ENCODE peak calls at places on chromosomes 4 and X, in eight cellular contexts. X, B, I, G, C, Z, N and Y are unnamed samples.

GRCh38 chrX:20743054-20743453 is 476.3 kb upstream of the RPS6KA3 start:
- DNase-seq in X (no peak), B (no peak), I (no peak), G (no peak), C (peak), Z (no peak), N (no peak), Y (no peak)

GRCh38 chrX:21666679-21667078 is 8.5 kb upstream of the KLHL34 start:
- DNase-seq in X (no peak), B (no peak), I (peak), G (no peak), C (no peak), Z (no peak), N (no peak), Y (no peak)

GRCh38 chrX:101485212-101486064 is at the start of gene ARMCX4:
- DNase-seq in X (no peak), B (no peak), I (peak), G (peak), C (peak), Z (peak), N (peak), Y (peak)

GRCh38 chr4:118774321-118774720 is 61.6 kb downstream of the SEC24D start:
- DNase-seq in X (no peak), B (no peak), I (no peak), G (no peak), C (no peak), Z (no peak), N (no peak), Y (no peak)

GRCh38 chrX:30992381-30992904 is 79.4 kb downstream of the FTHL17 start:
- DNase-seq in X (no peak), B (no peak), I (peak), G (no peak), C (peak), Z (no peak), N (no peak), Y (peak)

GRCh38 chr4:122329876-122330595 is 48.8 kb upstream of the ADAD1 start:
- DNase-seq in X (no peak), B (no peak), I (peak), G (no peak), C (no peak), Z (no peak), N (no peak), Y (no peak)

GRCh38 chrX:119604778-119605177 is 1.4 kb downstream of the NKRF start:
- DNase-seq in X (no peak), B (no peak), I (no peak), G (no peak), C (no peak), Z (no peak), N (no peak), Y (no peak)

GRCh38 chr4:158850800-158851644 is 82.2 kb downstream of the FNIP2 start:
- DNase-seq in X (peak), B (no peak), I (peak), G (peak), C (no peak), Z (no peak), N (no peak), Y (no peak)

GRCh38 chrX:38183577-38183976 is 37.1 kb downstream of the SRPX start:
- DNase-seq in X (no peak), B (no peak), I (no peak), G (no peak), C (no peak), Z (no peak), N (no peak), Y (no peak)

GRCh38 chrX:44945736-44946135 is 72.7 kb downstream of the KDM6A start:
- DNase-seq in X (no peak), B (no peak), I (no peak), G (no peak), C (no peak), Z (no peak), N (no peak), Y (no peak)

GRCh38 chr4:182137343-182137742 is 105.9 kb upstream of the TENM3 start:
- DNase-seq in X (no peak), B (no peak), I (no peak), G (no peak), C (no peak), Z (no peak), N (no peak), Y (no peak)

GRCh38 chrX:45851434-45851991 is 650.8 kb upstream of the DIPK2B start:
- DNase-seq in X (peak), B (peak), I (peak), G (no peak), C (peak), Z (peak), N (peak), Y (peak)

GRCh38 chr4:33381806-33382205 is 2661.6 kb downstream of the PCDH7 start:
- DNase-seq in X (no peak), B (no peak), I (no peak), G (no peak), C (peak), Z (no peak), N (no peak), Y (peak)

GRCh38 chr4:2875556-2875955 is 31.9 kb downstream of the ADD1 start:
- DNase-seq in X (no peak), B (no peak), I (no peak), G (no peak), C (no peak), Z (no peak), N (no peak), Y (peak)

GRCh38 chr4:56730097-56730496 is 49.0 kb upstream of the HOPX start:
- DNase-seq in X (no peak), B (no peak), I (no peak), G (no peak), C (no peak), Z (no peak), N (no peak), Y (no peak)

GRCh38 chr4:26687728-26688127 is 103.8 kb downstream of the TBC1D19 start:
- DNase-seq in X (no peak), B (no peak), I (peak), G (no peak), C (no peak), Z (no peak), N (no peak), Y (no peak)

GRCh38 chr4:102564399-102564921 is 63.3 kb downstream of the NFKB1 start:
- DNase-seq in X (peak), B (no peak), I (peak), G (no peak), C (no peak), Z (no peak), N (no peak), Y (no peak)

GRCh38 chrX:68832101-68832416 is 3.2 kb downstream of the EFNB1 start:
- DNase-seq in X (peak), B (no peak), I (peak), G (no peak), C (no peak), Z (peak), N (peak), Y (peak)

GRCh38 chr4:165709973-165710526 is 163.0 kb upstream of the TLL1 start:
- DNase-seq in X (no peak), B (no peak), I (no peak), G (no peak), C (no peak), Z (no peak), N (no peak), Y (no peak)

GRCh38 chrX:39427492-39428289 is 626.4 kb downstream of the MID1IP1 start:
- DNase-seq in X (no peak), B (no peak), I (peak), G (no peak), C (no peak), Z (peak), N (no peak), Y (no peak)

GRCh38 chr4:98421106-98421505 is 159.9 kb downstream of the RAP1GDS1 start:
- DNase-seq in X (no peak), B (no peak), I (peak), G (no peak), C (no peak), Z (no peak), N (no peak), Y (no peak)

GRCh38 chr4:124768596-124768995 is 56.1 kb upstream of the ANKRD50 start:
- DNase-seq in X (no peak), B (no peak), I (no peak), G (no peak), C (no peak), Z (no peak), N (no peak), Y (no peak)

GRCh38 chr4:7140692-7141069 is 51.7 kb upstream of the SORCS2 start:
- DNase-seq in X (no peak), B (no peak), I (no peak), G (no peak), C (no peak), Z (no peak), N (no peak), Y (no peak)

GRCh38 chrX:120753413-120754251 is 122.0 kb downstream of the CT47B1 start:
- DNase-seq in X (no peak), B (no peak), I (no peak), G (no peak), C (no peak), Z (no peak), N (no peak), Y (no peak)

GRCh38 chr4:117577686-117578085 is 456.6 kb upstream of the NDST3 start:
- DNase-seq in X (no peak), B (no peak), I (no peak), G (no peak), C (no peak), Z (no peak), N (no peak), Y (no peak)

GRCh38 chr4:183297675-183298074 is 22.4 kb downstream of the CLDN22 start:
- DNase-seq in X (no peak), B (no peak), I (no peak), G (no peak), C (no peak), Z (no peak), N (no peak), Y (no peak)

GRCh38 chr4:124279741-124280140 is 432.8 kb downstream of the ANKRD50 start:
- DNase-seq in X (no peak), B (no peak), I (no peak), G (no peak), C (peak), Z (no peak), N (no peak), Y (peak)

GRCh38 chr4:75243570-75243969 is 270.6 kb downstream of the RCHY1 start:
- DNase-seq in X (no peak), B (no peak), I (no peak), G (no peak), C (no peak), Z (no peak), N (no peak), Y (no peak)

GRCh38 chr4:86848136-86848535 is 1.0 kb downstream of the SLC10A6 start:
- DNase-seq in X (no peak), B (no peak), I (no peak), G (no peak), C (no peak), Z (no peak), N (no peak), Y (no peak)

GRCh38 chr4:77500801-77501200 is 104.8 kb upstream of the CXCL13 start:
- DNase-seq in X (no peak), B (no peak), I (peak), G (no peak), C (no peak), Z (no peak), N (no peak), Y (no peak)

GRCh38 chrX:123525131-123525725 is 207.6 kb downstream of the THOC2 start:
- DNase-seq in X (no peak), B (no peak), I (peak), G (no peak), C (no peak), Z (no peak), N (no peak), Y (no peak)

GRCh38 chrX:100829730-100830129 is 9.5 kb downstream of the CSTF2 start:
- DNase-seq in X (no peak), B (no peak), I (peak), G (no peak), C (no peak), Z (no peak), N (no peak), Y (no peak)

GRCh38 chr4:20462426-20463175 is 210.9 kb downstream of the SLIT2 start:
- DNase-seq in X (no peak), B (no peak), I (peak), G (no peak), C (no peak), Z (no peak), N (no peak), Y (no peak)

GRCh38 chr4:151429957-151430548 is 21.1 kb downstream of the FHIP1A start:
- DNase-seq in X (peak), B (no peak), I (no peak), G (no peak), C (no peak), Z (no peak), N (no peak), Y (no peak)

GRCh38 chr4:23504094-23504493 is 385.8 kb downstream of the PPARGC1A start:
- DNase-seq in X (no peak), B (no peak), I (no peak), G (no peak), C (no peak), Z (no peak), N (peak), Y (no peak)

GRCh38 chr4:165204462-165204830 is 2.9 kb upstream of the KLHL2 start:
- DNase-seq in X (peak), B (no peak), I (peak), G (no peak), C (no peak), Z (no peak), N (no peak), Y (no peak)

GRCh38 chr4:76690091-76690905 is 207.6 kb downstream of the SOWAHB start:
- DNase-seq in X (no peak), B (peak), I (peak), G (no peak), C (peak), Z (no peak), N (peak), Y (no peak)